ENCODE peak calls at places on chromosomes 6 and 20, in four cellular contexts. F, T, G and R are unnamed samples.

GRCh38 chr20:25047766-25048165 is 10.2 kb downstream of the ACSS1 start:
- DNase-seq in F (no peak), T (no peak), G (no peak), R (no peak)

GRCh38 chr6:5998741-5999687 is 7.7 kb downstream of the NRN1 start:
- DNase-seq in F (no peak), T (peak), G (no peak), R (no peak)

GRCh38 chr20:15144911-15145310 is 807.5 kb upstream of the FLRT3 start:
- DNase-seq in T (no peak), G (no peak), F (no peak), R (no peak)

GRCh38 chr6:17866876-17867444 is 120.5 kb downstream of the KIF13A start:
- DNase-seq in F (no peak), T (no peak), G (peak), R (no peak)

GRCh38 chr20:46523696-46524328 is 10.5 kb upstream of the ZNF334 start:
- DNase-seq in F (no peak), T (no peak), G (peak), R (no peak)

GRCh38 chr20:33481431-33481941 is 8.4 kb upstream of the CBFA2T2 start:
- DNase-seq in T (no peak), F (no peak), G (no peak), R (no peak)

GRCh38 chr20:24289737-24290481 is 179.5 kb upstream of the SYNDIG1 start:
- DNase-seq in T (no peak), G (no peak), F (no peak), R (no peak)

GRCh38 chr6:130524552-130524951 is 158.7 kb downstream of the TMEM200A start:
- DNase-seq in F (no peak), T (no peak), G (no peak), R (no peak)

GRCh38 chr6:52392944-52393343 is 27.2 kb upstream of the EFHC1 start:
- DNase-seq in T (no peak), G (no peak), F (no peak), R (no peak)

GRCh38 chr6:105211831-105212230 is 32.0 kb upstream of the POPDC3 start:
- DNase-seq in F (no peak), T (no peak), G (no peak), R (no peak)

GRCh38 chr6:29992792-29993191 is 50.5 kb downstream of the HLA-A start:
- DNase-seq in F (peak), T (no peak), G (no peak), R (peak)

GRCh38 chr20:15091417-15092017 is 754.1 kb upstream of the FLRT3 start:
- DNase-seq in G (no peak), F (no peak), T (no peak), R (no peak)

GRCh38 chr20:40519928-40520327 is 169.1 kb downstream of the MAFB start:
- DNase-seq in G (no peak), F (no peak), T (no peak), R (no peak)

GRCh38 chr6:163525926-163526325 is 111.4 kb downstream of the QKI start:
- DNase-seq in T (no peak), F (no peak), G (no peak), R (no peak)

GRCh38 chr6:106528521-106528920 is 100.8 kb downstream of the RTN4IP1 start:
- DNase-seq in F (no peak), T (no peak), G (no peak), R (no peak)

GRCh38 chr6:160141001-160141726 is 19.5 kb downstream of the SLC22A1 start:
- DNase-seq in T (no peak), G (no peak), F (no peak), R (no peak)

GRCh38 chr6:13469688-13470087 is 17.7 kb downstream of the GFOD1 start:
- DNase-seq in T (no peak), F (no peak), G (no peak), R (no peak)

GRCh38 chr6:137827411-137827940 is 39.6 kb upstream of the TNFAIP3 start:
- DNase-seq in G (no peak), T (no peak), F (no peak), R (no peak)

GRCh38 chr6:16132909-16133308 is 4.0 kb downstream of the MYLIP start:
- DNase-seq in F (no peak), G (no peak), T (no peak), R (no peak)

GRCh38 chr20:41476013-41476441 is 109.4 kb upstream of the EMILIN3 start:
- DNase-seq in G (no peak), T (no peak), F (no peak), R (no peak)

GRCh38 chr6:170209354-170210025 is 81.4 kb downstream of the DLL1 start:
- DNase-seq in G (no peak), T (no peak), F (no peak), R (no peak)

GRCh38 chr20:14919473-14920157 is 582.2 kb upstream of the FLRT3 start:
- DNase-seq in F (peak), T (no peak), G (no peak), R (no peak)

GRCh38 chr6:2900821-2901644 is 2.1 kb downstream of the SERPINB9 start:
- DNase-seq in G (no peak), F (no peak), T (no peak), R (no peak)

GRCh38 chr6:14059791-14060436 is 57.7 kb upstream of the CD83 start:
- DNase-seq in F (no peak), G (no peak), T (no peak), R (no peak)

GRCh38 chr6:158819213-158819976 is at the start of gene EZR:
- DNase-seq in F (peak), G (peak), T (peak), R (no peak)

GRCh38 chr20:51937780-51938179 is 135.5 kb upstream of the SALL4 start:
- DNase-seq in G (no peak), T (no peak), F (no peak), R (no peak)

GRCh38 chr6:134074151-134074712 is 21.8 kb upstream of the SLC2A12 start:
- DNase-seq in G (peak), T (no peak), F (no peak), R (no peak)

GRCh38 chr6:143397229-143398222 is 53.0 kb downstream of the ADAT2 start:
- DNase-seq in T (no peak), G (peak), F (peak), R (no peak)

DNA sequence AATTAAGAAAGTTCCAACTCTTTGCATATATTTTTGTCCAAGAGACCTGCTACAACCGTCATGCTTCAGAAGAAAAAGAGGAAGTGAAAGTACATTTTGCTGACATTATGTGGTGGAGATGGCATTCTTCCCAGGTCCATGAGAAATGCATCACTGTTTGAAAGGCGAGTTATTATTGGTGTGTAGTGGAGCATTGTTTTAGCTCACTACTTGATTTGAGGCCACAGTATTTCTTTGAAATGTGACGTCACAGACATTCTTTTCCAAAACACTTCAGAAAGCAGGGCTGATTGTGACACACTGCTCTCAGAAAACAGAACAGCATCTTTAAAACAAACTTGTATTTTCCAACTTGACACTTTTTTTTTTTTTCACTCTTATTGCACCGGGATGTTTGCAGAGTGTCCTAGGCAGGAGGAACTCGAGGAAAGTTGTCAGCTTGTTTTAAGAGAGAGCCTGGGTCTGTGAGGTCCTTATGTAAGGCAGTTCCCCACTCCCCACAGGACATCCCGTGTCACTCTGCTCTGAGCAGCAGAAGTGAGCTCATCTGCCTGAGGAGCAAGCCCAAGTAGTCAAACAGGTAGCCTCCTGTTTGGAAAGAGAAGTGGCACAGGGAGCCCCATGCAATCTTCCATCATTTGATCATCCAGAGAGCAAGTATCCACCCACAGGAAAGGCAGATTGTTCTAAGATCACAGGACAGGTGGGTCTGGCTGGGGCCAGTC is 1.1 kb downstream of the SPTLC3 start:
- DNase-seq in F (no peak), G (peak), T (no peak), R (peak)
- H3K4me3 ChIP-seq in F (no peak), G (peak), T (no peak), R (peak)

DNA sequence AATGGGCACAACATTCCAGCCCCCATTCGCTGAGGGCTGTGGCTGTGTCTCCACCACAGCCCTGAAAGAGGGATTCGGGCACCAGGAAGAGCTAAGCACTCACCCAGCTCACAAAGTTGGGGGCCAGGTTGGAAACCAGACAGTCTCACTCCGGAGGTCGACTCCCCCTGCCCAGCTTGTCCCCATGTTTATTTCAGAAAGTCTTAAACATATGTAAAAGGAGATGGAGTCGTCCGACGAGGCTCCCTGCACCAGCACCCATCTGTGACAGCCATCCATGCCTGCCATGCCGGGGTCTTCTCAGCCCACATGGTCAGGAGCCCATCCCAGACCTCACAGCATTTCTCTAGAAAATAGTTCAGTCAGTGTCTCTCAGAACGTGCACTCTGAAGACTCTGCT is 63.6 kb upstream of the STX16 start:
- DNase-seq in F (no peak), T (no peak), G (no peak), R (no peak)
- TF ChIP-seq TCF7L2 in F (no peak), T (no peak), G (no peak), R (no peak)

DNA sequence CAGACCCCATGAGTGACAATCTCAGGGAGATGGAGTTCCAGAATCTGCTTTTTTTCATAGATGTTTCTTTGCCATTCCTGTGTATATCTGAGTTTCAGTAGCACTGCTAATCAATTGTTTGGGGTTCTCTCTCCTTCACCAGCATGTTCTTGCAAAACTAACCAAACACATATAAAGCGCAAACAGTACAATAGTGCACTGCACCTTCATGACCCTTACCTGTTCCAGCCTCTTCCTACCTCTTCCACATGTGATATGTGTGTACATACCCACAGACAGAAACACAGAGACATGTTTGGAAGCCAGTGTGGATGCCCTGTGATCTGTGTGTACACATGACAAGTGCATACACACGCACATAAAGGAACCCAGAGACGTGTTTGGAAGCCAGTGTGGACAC is 1.8 kb upstream of the CEP43 start:
- DNase-seq in G (peak), T (no peak), F (no peak), R (no peak)
- H3K4me3 ChIP-seq in G (peak), T (peak), F (peak), R (peak)

GRCh38 chr6:166266336-166266735 is 41.9 kb downstream of the PRR18 start:
- DNase-seq in F (no peak), G (no peak), T (no peak), R (no peak)
- TF ChIP-seq TCF7L2 in F (no peak), G (no peak), T (no peak), R (no peak)

DNA sequence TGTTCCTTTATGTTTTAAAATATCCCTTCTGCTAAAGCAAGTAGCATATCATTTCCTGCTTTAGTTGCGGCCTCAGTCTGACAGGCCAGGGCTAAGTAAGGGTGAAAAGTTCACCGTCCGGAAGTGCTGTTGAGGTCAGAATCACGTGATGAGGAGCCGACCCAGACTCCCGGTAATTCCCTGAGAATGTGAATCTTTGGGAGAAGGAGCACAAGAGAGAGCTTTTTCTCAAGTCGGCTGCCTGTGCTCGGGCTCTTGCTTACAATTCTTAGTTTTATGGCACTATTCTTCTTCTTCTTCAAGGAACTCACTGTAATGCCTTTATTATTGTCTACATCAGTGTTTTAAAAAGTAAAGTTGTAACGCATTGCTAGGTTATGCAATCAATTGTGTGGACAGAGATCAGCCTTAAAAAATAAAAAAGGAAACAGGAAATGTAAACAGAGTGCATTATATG is 309.3 kb downstream of the PRL start:
- DNase-seq in T (peak), F (peak), G (peak), R (no peak)
- H3K4me3 ChIP-seq in T (no peak), F (peak), G (no peak), R (peak)

GRCh38 chr6:74671558-74672025 is 534.3 kb downstream of the COL12A1 start:
- DNase-seq in F (no peak), G (no peak), T (no peak), R (no peak)
- TF ChIP-seq TCF7L2 in F (no peak), G (no peak), T (no peak), R (no peak)

GRCh38 chr6:44454198-44454597 is 66.7 kb downstream of the CDC5L start:
- DNase-seq in F (no peak), G (no peak), T (no peak), R (no peak)

GRCh38 chr6:44457606-44458005 is 70.1 kb downstream of the CDC5L start:
- DNase-seq in T (no peak), G (no peak), F (no peak), R (no peak)

GRCh38 chr6:44458551-44458950 is 71.0 kb downstream of the CDC5L start:
- DNase-seq in T (no peak), F (no peak), G (no peak), R (no peak)

GRCh38 chr6:44456070-44456965 is 68.8 kb downstream of the CDC5L start:
- DNase-seq in F (peak), T (peak), G (peak), R (no peak)

DNA sequence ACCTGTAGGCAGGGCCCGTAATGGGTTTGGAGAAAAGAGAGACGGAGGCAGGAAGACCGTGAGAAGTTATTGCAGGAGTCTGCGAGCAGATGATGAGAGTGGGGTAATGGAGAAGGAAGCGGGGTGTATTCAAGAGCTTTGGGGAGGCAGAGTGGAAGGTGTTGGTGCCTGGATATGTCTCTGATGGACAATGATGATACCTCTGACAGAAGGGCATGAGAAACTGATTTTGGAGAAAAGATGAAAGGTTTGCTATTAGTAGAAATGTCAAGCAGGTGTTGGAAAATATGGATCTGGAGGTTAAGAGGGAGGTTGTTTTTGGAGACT is 69.4 kb downstream of the CDC5L start:
- DNase-seq in T (no peak), G (no peak), F (no peak), R (no peak)
- H3K4me3 ChIP-seq in T (peak), G (peak), F (peak), R (no peak)

DNA sequence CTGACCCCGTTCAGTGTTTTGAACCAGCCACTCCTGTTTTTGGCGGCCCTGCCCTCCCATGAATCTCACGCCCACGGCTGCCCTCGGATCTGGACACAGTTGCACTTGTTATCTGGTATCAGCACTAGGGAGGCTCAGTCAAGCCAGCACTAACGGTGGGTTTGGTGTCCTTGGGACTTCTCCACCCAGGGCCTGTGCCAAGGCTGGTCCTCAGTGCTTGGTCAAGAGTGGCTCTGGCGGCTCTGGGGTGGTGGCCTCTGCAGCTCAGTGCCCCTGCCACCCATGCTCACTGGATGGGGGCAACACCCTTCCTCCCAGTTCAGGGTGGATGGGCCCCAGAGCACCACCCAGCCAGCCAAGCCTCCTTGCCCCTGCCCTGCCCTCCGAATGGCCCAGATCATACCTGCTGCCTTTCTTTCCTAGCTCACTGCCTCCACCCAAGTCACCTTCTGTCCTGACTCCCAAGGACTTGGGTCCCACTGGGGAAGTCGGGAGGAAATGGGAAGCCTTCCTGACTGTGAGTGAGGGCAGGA is 54.7 kb downstream of the SSR1 start:
- DNase-seq in F (no peak), T (peak), G (no peak), R (no peak)
- TF ChIP-seq TCF7L2 in F (no peak), T (no peak), G (no peak), R (no peak)

GRCh38 chr20:62777528-62777830 is 18.8 kb upstream of the MRGBP start:
- DNase-seq in G (no peak), T (no peak), F (no peak), R (no peak)
- H3K4me3 ChIP-seq in G (no peak), T (no peak), F (peak), R (no peak)